ENCODE peak calls at places on chromosomes 11 and 22, in six cellular contexts. One of them, this sample, is unnamed.

GRCh38 chr22:39251762-39252460 is 7.1 kb upstream of the PDGFB start:
- DNase-seq in AG09309: no peak
- DNase-seq in mucosa of descending colon: no peak
- DNase-seq in adrenal gland: no peak
- DNase-seq in A673: no peak
- DNase-seq in heart left ventricle: no peak
- DNase-seq in this sample: no peak

GRCh38 chr11:14445542-14446530 is 53.8 kb downstream of the COPB1 start:
- DNase-seq in A673: no peak
- DNase-seq in AG09309: no peak
- DNase-seq in adrenal gland: no peak
- DNase-seq in heart left ventricle: no peak
- DNase-seq in mucosa of descending colon: no peak
- DNase-seq in this sample: no peak

GRCh38 chr11:8289426-8290047 is 25.9 kb upstream of the LMO1 start:
- DNase-seq in AG09309: no peak
- DNase-seq in adrenal gland: no peak
- DNase-seq in mucosa of descending colon: no peak
- DNase-seq in heart left ventricle: no peak
- DNase-seq in A673: no peak
- DNase-seq in this sample: no peak

GRCh38 chr22:36644333-36644757 is 59.2 kb downstream of the CACNG2 start:
- DNase-seq in AG09309: peak
- DNase-seq in adrenal gland: peak
- DNase-seq in mucosa of descending colon: no peak
- DNase-seq in A673: peak
- DNase-seq in heart left ventricle: no peak
- DNase-seq in this sample: no peak

GRCh38 chr11:78645226-78646202 is 70.8 kb upstream of the NARS2 start:
- DNase-seq in A673: peak
- DNase-seq in adrenal gland: peak
- DNase-seq in heart left ventricle: peak
- DNase-seq in mucosa of descending colon: no peak
- DNase-seq in AG09309: peak
- DNase-seq in this sample: peak

GRCh38 chr11:99015634-99016454 is 4.9 kb upstream of the CNTN5 start:
- DNase-seq in adrenal gland: no peak
- DNase-seq in AG09309: peak
- DNase-seq in mucosa of descending colon: no peak
- DNase-seq in A673: peak
- DNase-seq in heart left ventricle: no peak
- DNase-seq in this sample: peak

GRCh38 chr22:28142361-28142801 is 223.3 kb upstream of the PITPNB start:
- DNase-seq in A673: peak
- DNase-seq in AG09309: peak
- DNase-seq in adrenal gland: peak
- DNase-seq in heart left ventricle: no peak
- DNase-seq in mucosa of descending colon: no peak
- DNase-seq in this sample: no peak

GRCh38 chr11:123235117-123235686 is 40.2 kb upstream of the CLMP start:
- DNase-seq in adrenal gland: peak
- DNase-seq in A673: peak
- DNase-seq in heart left ventricle: peak
- DNase-seq in mucosa of descending colon: no peak
- DNase-seq in AG09309: no peak
- DNase-seq in this sample: no peak

GRCh38 chr11:82776377-82776776 is 42.7 kb upstream of the FAM181B start:
- DNase-seq in AG09309: no peak
- DNase-seq in heart left ventricle: no peak
- DNase-seq in adrenal gland: no peak
- DNase-seq in A673: peak
- DNase-seq in mucosa of descending colon: no peak
- DNase-seq in this sample: no peak

GRCh38 chr11:35006389-35007128 is 90.1 kb downstream of the PDHX start:
- DNase-seq in adrenal gland: no peak
- DNase-seq in mucosa of descending colon: no peak
- DNase-seq in heart left ventricle: no peak
- DNase-seq in AG09309: no peak
- DNase-seq in A673: no peak
- DNase-seq in this sample: peak

GRCh38 chr11:33552756-33553155 is 147.9 kb downstream of the C11orf91 start:
- DNase-seq in AG09309: no peak
- DNase-seq in heart left ventricle: no peak
- DNase-seq in adrenal gland: no peak
- DNase-seq in mucosa of descending colon: no peak
- DNase-seq in A673: no peak
- DNase-seq in this sample: no peak

GRCh38 chr11:83725161-83725560 is 439.0 kb upstream of the CCDC90B start:
- DNase-seq in heart left ventricle: no peak
- DNase-seq in mucosa of descending colon: no peak
- DNase-seq in adrenal gland: no peak
- DNase-seq in A673: peak
- DNase-seq in AG09309: no peak
- DNase-seq in this sample: no peak

GRCh38 chr11:79971255-79971654 is 530.4 kb upstream of the TENM4 start:
- DNase-seq in heart left ventricle: no peak
- DNase-seq in adrenal gland: no peak
- DNase-seq in mucosa of descending colon: no peak
- DNase-seq in A673: no peak
- DNase-seq in AG09309: no peak
- DNase-seq in this sample: no peak

GRCh38 chr22:37898441-37899181 is 7.5 kb upstream of the MICALL1 start:
- DNase-seq in adrenal gland: no peak
- DNase-seq in heart left ventricle: no peak
- DNase-seq in A673: no peak
- DNase-seq in mucosa of descending colon: no peak
- DNase-seq in AG09309: no peak
- DNase-seq in this sample: no peak

GRCh38 chr11:106958506-106959248 is 59.6 kb downstream of the GUCY1A2 start:
- DNase-seq in A673: peak
- DNase-seq in mucosa of descending colon: no peak
- DNase-seq in heart left ventricle: no peak
- DNase-seq in AG09309: no peak
- DNase-seq in adrenal gland: no peak
- DNase-seq in this sample: no peak

GRCh38 chr11:120210651-120211521 is at the start of gene OAF:
- DNase-seq in adrenal gland: peak
- DNase-seq in heart left ventricle: peak
- DNase-seq in AG09309: no peak
- DNase-seq in A673: peak
- DNase-seq in mucosa of descending colon: peak
- DNase-seq in this sample: peak

GRCh38 chr22:43955883-43956286 is 643 bp downstream of the SAMM50 start:
- DNase-seq in A673: no peak
- DNase-seq in adrenal gland: no peak
- DNase-seq in heart left ventricle: no peak
- DNase-seq in mucosa of descending colon: no peak
- DNase-seq in AG09309: no peak
- DNase-seq in this sample: no peak

GRCh38 chr11:75627879-75628668 is 40.8 kb downstream of the MAP6 start:
- DNase-seq in A673: no peak
- DNase-seq in AG09309: no peak
- DNase-seq in heart left ventricle: no peak
- DNase-seq in adrenal gland: peak
- DNase-seq in mucosa of descending colon: no peak
- DNase-seq in this sample: no peak

GRCh38 chr11:101738494-101738893 is 154.7 kb upstream of the TRPC6 start:
- DNase-seq in adrenal gland: no peak
- DNase-seq in AG09309: peak
- DNase-seq in mucosa of descending colon: no peak
- DNase-seq in heart left ventricle: no peak
- DNase-seq in A673: no peak
- DNase-seq in this sample: no peak

GRCh38 chr11:100878474-100878873 is 191.4 kb downstream of the ARHGAP42 start:
- DNase-seq in AG09309: peak
- DNase-seq in mucosa of descending colon: no peak
- DNase-seq in adrenal gland: no peak
- DNase-seq in heart left ventricle: no peak
- DNase-seq in A673: peak
- DNase-seq in this sample: no peak

GRCh38 chr11:102583437-102583836 is 41.7 kb downstream of the MMP20 start:
- DNase-seq in AG09309: no peak
- DNase-seq in adrenal gland: no peak
- DNase-seq in heart left ventricle: no peak
- DNase-seq in mucosa of descending colon: no peak
- DNase-seq in A673: no peak
- DNase-seq in this sample: no peak

GRCh38 chr22:41598081-41598480 is 8.4 kb upstream of the PMM1 start:
- DNase-seq in AG09309: no peak
- DNase-seq in A673: no peak
- DNase-seq in mucosa of descending colon: no peak
- DNase-seq in heart left ventricle: peak
- DNase-seq in adrenal gland: peak
- DNase-seq in this sample: no peak
- TF ChIP-seq CTCF in AG09309: no peak
- TF ChIP-seq CTCF in A673: no peak
- TF ChIP-seq CTCF in mucosa of descending colon: no peak
- TF ChIP-seq CTCF in heart left ventricle: no peak
- TF ChIP-seq CTCF in adrenal gland: no peak
- TF ChIP-seq CTCF in this sample: no peak

DNA sequence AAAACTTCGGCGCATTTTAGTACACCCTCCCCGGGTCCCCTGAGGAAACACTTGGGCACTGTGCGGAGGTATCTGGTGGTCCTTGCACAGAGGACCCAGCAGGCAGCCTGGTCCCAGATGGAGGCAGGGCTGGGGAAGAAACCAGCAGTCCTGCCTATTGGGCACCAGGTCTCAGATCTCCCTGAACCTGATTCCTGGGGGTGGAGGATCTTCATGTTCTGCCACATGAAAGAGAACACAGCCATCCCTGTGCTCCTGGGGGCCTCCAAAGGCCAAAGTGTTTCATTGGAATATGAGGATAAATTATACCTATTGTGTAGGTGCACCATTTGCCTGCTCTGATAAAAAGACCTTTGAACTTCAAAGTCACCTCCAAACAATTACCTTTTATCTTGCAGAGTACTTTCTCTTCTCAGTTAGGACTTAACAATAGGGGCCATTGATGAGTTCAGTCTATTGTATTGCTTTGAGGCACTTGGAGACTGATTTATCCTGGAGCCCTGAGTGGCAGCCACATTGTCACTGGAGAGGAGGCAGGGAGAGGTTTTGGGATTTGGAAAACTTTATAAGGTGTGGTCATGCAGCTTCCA is 1.8 kb downstream of the RCN1 start:
- DNase-seq in mucosa of descending colon: no peak
- DNase-seq in AG09309: no peak
- DNase-seq in adrenal gland: no peak
- DNase-seq in A673: no peak
- DNase-seq in heart left ventricle: no peak
- DNase-seq in this sample: no peak
- H3K4me3 ChIP-seq in mucosa of descending colon: no peak
- H3K4me3 ChIP-seq in AG09309: peak
- H3K4me3 ChIP-seq in adrenal gland: no peak
- H3K4me3 ChIP-seq in A673: peak
- H3K4me3 ChIP-seq in heart left ventricle: peak
- H3K4me3 ChIP-seq in this sample: peak

GRCh38 chr11:32489464-32489863 is 54.1 kb upstream of the WT1 start:
- DNase-seq in A673: no peak
- DNase-seq in mucosa of descending colon: no peak
- DNase-seq in heart left ventricle: no peak
- DNase-seq in adrenal gland: no peak
- DNase-seq in AG09309: no peak
- DNase-seq in this sample: no peak
- TF ChIP-seq CTCF in A673: peak
- TF ChIP-seq CTCF in mucosa of descending colon: no peak
- TF ChIP-seq CTCF in heart left ventricle: no peak
- TF ChIP-seq CTCF in adrenal gland: no peak
- TF ChIP-seq CTCF in AG09309: no peak
- TF ChIP-seq CTCF in this sample: peak

DNA sequence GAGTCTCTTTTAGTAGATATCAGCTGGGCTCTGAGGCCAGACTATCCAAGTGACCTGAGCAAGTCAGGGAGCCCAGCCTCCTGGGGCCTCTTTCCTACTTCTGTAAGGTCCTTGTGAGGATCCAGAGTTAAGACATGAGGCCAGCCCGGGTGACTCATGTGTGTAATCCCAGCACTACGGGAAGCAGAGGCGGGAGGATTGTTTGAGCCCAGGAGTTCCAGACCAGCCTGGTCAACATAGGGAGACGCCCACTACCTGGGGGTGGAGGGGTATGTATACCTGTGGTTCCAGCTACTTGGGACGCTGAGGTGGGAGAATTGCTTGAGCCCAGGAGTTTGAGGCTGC is 36.9 kb upstream of the POLA2 start:
- DNase-seq in heart left ventricle: no peak
- DNase-seq in mucosa of descending colon: no peak
- DNase-seq in A673: peak
- DNase-seq in adrenal gland: peak
- DNase-seq in AG09309: peak
- DNase-seq in this sample: no peak
- H3K4me3 ChIP-seq in heart left ventricle: peak
- H3K4me3 ChIP-seq in mucosa of descending colon: no peak
- H3K4me3 ChIP-seq in A673: no peak
- H3K4me3 ChIP-seq in adrenal gland: no peak
- H3K4me3 ChIP-seq in AG09309: no peak
- H3K4me3 ChIP-seq in this sample: no peak

DNA sequence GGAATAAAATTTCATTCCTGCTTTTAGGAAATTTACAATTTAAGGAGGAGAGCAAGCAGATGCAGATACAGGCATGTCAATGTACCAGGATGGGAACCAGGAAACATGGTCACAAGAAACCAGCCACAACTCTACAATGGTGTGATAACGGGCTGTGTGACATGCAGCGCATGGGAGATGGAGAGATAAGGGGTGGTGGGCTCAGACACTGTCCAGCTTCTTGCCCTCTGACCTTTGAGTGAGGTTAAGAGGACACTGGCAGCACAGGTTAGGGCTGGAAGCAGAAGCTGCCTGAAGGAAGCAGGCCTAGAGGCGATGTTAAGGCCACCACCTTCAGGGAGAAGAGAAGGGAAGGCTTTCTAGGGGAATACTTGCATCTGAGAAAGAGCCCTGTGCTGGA is 2.3 kb upstream of the SORL1-AS1 start:
- DNase-seq in AG09309: no peak
- DNase-seq in heart left ventricle: no peak
- DNase-seq in adrenal gland: no peak
- DNase-seq in mucosa of descending colon: no peak
- DNase-seq in A673: no peak
- DNase-seq in this sample: no peak
- TF ChIP-seq CTCF in AG09309: no peak
- TF ChIP-seq CTCF in heart left ventricle: no peak
- TF ChIP-seq CTCF in adrenal gland: no peak
- TF ChIP-seq CTCF in mucosa of descending colon: no peak
- TF ChIP-seq CTCF in A673: no peak
- TF ChIP-seq CTCF in this sample: no peak

GRCh38 chr11:70120674-70121073 is 42.6 kb downstream of the ANO1 start:
- DNase-seq in mucosa of descending colon: no peak
- DNase-seq in adrenal gland: no peak
- DNase-seq in A673: no peak
- DNase-seq in AG09309: no peak
- DNase-seq in heart left ventricle: no peak
- DNase-seq in this sample: no peak

GRCh38 chr11:70124321-70125061 is 46.4 kb downstream of the ANO1 start:
- DNase-seq in mucosa of descending colon: no peak
- DNase-seq in A673: no peak
- DNase-seq in AG09309: no peak
- DNase-seq in adrenal gland: no peak
- DNase-seq in heart left ventricle: no peak
- DNase-seq in this sample: no peak

GRCh38 chr11:70119502-70119901 is 41.4 kb downstream of the ANO1 start:
- DNase-seq in heart left ventricle: no peak
- DNase-seq in adrenal gland: no peak
- DNase-seq in mucosa of descending colon: no peak
- DNase-seq in AG09309: no peak
- DNase-seq in A673: no peak
- DNase-seq in this sample: no peak

GRCh38 chr11:70126494-70126893 is 48.4 kb downstream of the ANO1 start:
- DNase-seq in A673: no peak
- DNase-seq in adrenal gland: no peak
- DNase-seq in mucosa of descending colon: no peak
- DNase-seq in heart left ventricle: no peak
- DNase-seq in AG09309: no peak
- DNase-seq in this sample: no peak

GRCh38 chr11:70122490-70123198 is 44.5 kb downstream of the ANO1 start:
- DNase-seq in heart left ventricle: no peak
- DNase-seq in mucosa of descending colon: no peak
- DNase-seq in AG09309: no peak
- DNase-seq in A673: no peak
- DNase-seq in adrenal gland: no peak
- DNase-seq in this sample: no peak
- H3K4me3 ChIP-seq in heart left ventricle: no peak
- H3K4me3 ChIP-seq in mucosa of descending colon: no peak
- H3K4me3 ChIP-seq in AG09309: no peak
- H3K4me3 ChIP-seq in A673: no peak
- H3K4me3 ChIP-seq in adrenal gland: no peak
- H3K4me3 ChIP-seq in this sample: no peak

This sample was measured in GM12864.